ENCODE peak calls at places on chromosomes 5 and 9, in eight cellular contexts. E is stimulated activated CD4-positive, alpha-beta T cell treated with anti-CD3 and anti-CD28 coated beads, Interleukin-2, amount 100 ng/mL, for 24 hours; T is NCI-H2081; B is Right ventricle myocardium superior; U is ACHN; S is EL; W is Caki2; Z is stimulated activated CD8-positive, alpha-beta memory T cell treated with anti-CD3 and anti-CD28 coated beads, Interleukin-7, amount 100 ng/mL, for 24 hours. I is an unnamed sample.

GRCh38 chr5:126912607-126913006 is 117.8 kb downstream of the MARCHF3 start:
- DNase-seq in E (no peak), T (no peak), B (no peak), U (no peak), S (peak; percentile 14), W (no peak), Z (no peak), I (no peak)

GRCh38 chr5:14929293-14930065 is 57.9 kb upstream of the ANKH start:
- DNase-seq in E (no peak), T (no peak), B (no peak), U (no peak), S (no peak), W (no peak), Z (no peak), I (no peak)

GRCh38 chr9:32589083-32589713 is 16.2 kb upstream of the NDUFB6 start:
- DNase-seq in E (no peak), T (peak; percentile 13), B (no peak), U (peak; percentile 55), S (peak; percentile 49), W (no peak), Z (no peak), I (peak; percentile 64)

GRCh38 chr5:170565077-170565476 is 61.3 kb downstream of the KCNIP1 start:
- DNase-seq in E (no peak), T (no peak), B (no peak), U (no peak), S (no peak), W (no peak), Z (no peak), I (no peak)

GRCh38 chr9:20243866-20244647 is 378.2 kb downstream of the MLLT3 start:
- DNase-seq in E (no peak), T (no peak), B (no peak), U (no peak), S (no peak), W (no peak), Z (no peak), I (no peak)

GRCh38 chr9:98256632-98257218 is 1.3 kb upstream of the TBC1D2 start:
- DNase-seq in E (peak; percentile 34), T (peak; percentile 6), B (no peak), U (no peak), S (no peak), W (no peak), Z (no peak), I (no peak)

GRCh38 chr9:136586391-136586790 is 40.5 kb upstream of the NOTCH1 start:
- DNase-seq in E (no peak), T (no peak), B (no peak), U (no peak), S (no peak), W (no peak), Z (no peak), I (no peak)

GRCh38 chr5:89117131-89117644 is 234.2 kb upstream of the MEF2C start:
- DNase-seq in E (no peak), T (no peak), B (no peak), U (no peak), S (no peak), W (peak; percentile 18), Z (no peak), I (peak; percentile 51)

GRCh38 chr9:80881946-80882345 is 807.4 kb downstream of the TLE1 start:
- DNase-seq in E (no peak), T (no peak), B (no peak), U (no peak), S (no peak), W (no peak), Z (no peak), I (no peak)

GRCh38 chr5:15354011-15354410 is 146.0 kb upstream of the FBXL7 start:
- DNase-seq in E (no peak), T (no peak), B (no peak), U (no peak), S (peak; percentile 8), W (no peak), Z (no peak), I (no peak)

GRCh38 chr9:106587021-106587420 is 275.9 kb upstream of the ZNF462 start:
- DNase-seq in E (no peak), T (no peak), B (no peak), U (no peak), S (peak; percentile 67), W (peak; percentile 67), Z (no peak), I (peak; percentile 51)

GRCh38 chr5:158889007-158889406 is 210.7 kb downstream of the EBF1 start:
- DNase-seq in E (no peak), T (no peak), B (no peak), U (no peak), S (no peak), W (no peak), Z (no peak), I (no peak)